ENCODE peak calls at places on chromosomes 13 and 19, in four cellular contexts. X is H1, A is WTC11, G is K562. O is an unnamed sample.

GRCh38 chr19:42246143-42246868 is 3.9 kb upstream of the GSK3A start:
- DNase-seq in X (peak; percentile 77), A (peak; percentile 75), G (peak; percentile 65), O (peak; percentile 74)

GRCh38 chr13:60411983-60412382 is 15.0 kb downstream of the TDRD3 start:
- DNase-seq in X (no peak), A (no peak), G (no peak), O (no peak)

GRCh38 chr13:40433577-40433976 is 232.9 kb downstream of the FOXO1 start:
- DNase-seq in X (no peak), A (no peak), G (no peak), O (no peak)

GRCh38 chr13:31431722-31432137 is 232.0 kb downstream of the B3GLCT start:
- DNase-seq in X (peak; percentile 85), A (peak; percentile 79), G (peak; percentile 48), O (peak; percentile 46)

GRCh38 chr19:21856751-21857150 is 20.8 kb upstream of the ZNF43 start:
- DNase-seq in X (no peak), A (no peak), G (no peak), O (no peak)

GRCh38 chr19:20423381-20424207 is 142.0 kb downstream of the ZNF737 start:
- DNase-seq in X (peak; percentile 61), A (peak; percentile 34), G (peak; percentile 27), O (peak; percentile 15)

GRCh38 chr19:52590728-52591127 is 20.6 kb downstream of the ZNF701 start:
- DNase-seq in X (no peak), A (peak; percentile 52), G (no peak), O (no peak)

GRCh38 chr19:11382898-11383705 is 1.0 kb downstream of the EPOR start:
- DNase-seq in X (peak; percentile 94), A (peak; percentile 87), G (peak; percentile 95), O (peak; percentile 74)

GRCh38 chr19:17348700-17349099 is 11.3 kb downstream of the GTPBP3 start:
- DNase-seq in X (peak; percentile 64), A (peak; percentile 54), G (no peak), O (peak; percentile 86)

GRCh38 chr13:107370036-107370785 is 802.3 kb upstream of the ARGLU1 start:
- DNase-seq in X (no peak), A (no peak), G (no peak), O (no peak)

GRCh38 chr13:73466561-73466960 is 407.8 kb downstream of the KLF5 start:
- DNase-seq in X (no peak), A (no peak), G (no peak), O (no peak)
- TF ChIP-seq TEAD4 in X (no peak), A (no peak), G (no peak), O (no peak)

DNA sequence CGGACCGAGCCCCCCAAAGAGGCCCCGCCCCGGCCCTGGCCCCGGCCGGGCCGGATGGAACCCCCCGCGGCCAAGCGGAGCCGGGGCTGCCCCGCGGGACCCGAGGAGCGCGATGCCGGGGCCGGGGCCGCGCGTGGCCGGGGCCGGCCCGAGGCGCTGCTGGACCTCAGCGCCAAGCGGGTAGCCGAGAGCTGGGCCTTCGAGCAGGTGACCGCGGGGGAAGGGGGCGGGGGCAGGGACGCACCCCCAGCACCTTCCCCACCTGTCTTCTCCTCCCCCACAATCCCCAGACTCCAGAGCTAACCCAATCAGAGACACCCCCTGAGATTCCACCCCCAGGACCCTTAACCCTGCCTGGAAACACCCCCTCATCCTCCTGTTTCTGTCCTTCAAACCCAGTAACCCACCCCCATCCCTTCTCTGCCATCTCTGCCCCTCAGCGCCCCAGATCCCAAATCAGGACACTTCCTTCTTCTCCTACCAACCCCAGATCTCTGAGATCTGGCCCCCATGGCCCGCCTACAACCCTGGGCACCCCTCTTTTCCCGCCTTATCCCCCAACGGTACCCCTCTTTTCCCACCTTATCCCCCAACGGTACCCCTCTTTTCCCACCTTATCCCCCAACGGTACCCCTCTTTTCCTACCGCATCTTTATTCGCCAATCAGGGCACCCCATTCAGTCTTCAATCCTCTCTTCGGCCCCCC is 505 bp downstream of the ZSWIM4 start:
- DNase-seq in X (no peak), A (peak; percentile 46), G (no peak), O (peak; percentile 56)
- TF ChIP-seq TEAD4 in X (no peak), A (no peak), G (no peak), O (no peak)

GRCh38 chr19:38209152-38209551 is 14.9 kb downstream of the DPF1 start:
- DNase-seq in X (peak; percentile 57), A (no peak), G (no peak), O (no peak)

GRCh38 chr19:38207543-38207942 is 16.5 kb downstream of the DPF1 start:
- DNase-seq in X (peak; percentile 57), A (no peak), G (no peak), O (no peak)

GRCh38 chr19:38209671-38210457 is 14.2 kb downstream of the DPF1 start:
- DNase-seq in X (peak; percentile 77), A (peak; percentile 65), G (no peak), O (peak; percentile 79)

GRCh38 chr19:38206928-38207327 is 17.1 kb downstream of the DPF1 start:
- DNase-seq in X (no peak), A (no peak), G (no peak), O (no peak)

DNA sequence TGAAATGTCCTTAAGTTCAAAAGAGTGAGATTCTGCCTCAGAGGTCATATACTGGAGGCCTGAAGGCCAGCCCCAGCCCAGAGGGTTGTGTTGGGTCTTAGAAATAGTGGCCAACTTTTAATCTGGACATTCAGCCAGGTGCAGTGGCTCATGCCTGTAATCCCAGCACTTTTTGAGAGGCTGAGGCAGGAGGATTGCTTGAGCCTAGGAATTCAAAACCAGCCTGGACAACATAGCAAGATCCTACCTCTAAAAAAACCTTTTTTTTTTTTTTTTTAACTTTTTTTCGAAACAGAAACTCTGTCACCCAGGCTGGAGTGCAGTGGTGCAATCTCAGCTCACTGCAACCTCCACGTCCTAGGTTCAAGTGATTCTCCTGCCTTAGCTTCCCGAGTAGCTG is 15.5 kb downstream of the DPF1 start:
- DNase-seq in X (no peak), A (no peak), G (no peak), O (no peak)
- TF ChIP-seq TEAD4 in X (no peak), A (no peak), G (no peak), O (no peak)

GRCh38 chr19:2176336-2176994 is 12.7 kb downstream of the DOT1L start:
- DNase-seq in X (no peak), A (no peak), G (no peak), O (no peak)
- TF ChIP-seq TEAD4 in X (no peak), A (no peak), G (no peak), O (no peak)

GRCh38 chr13:111401755-111402154 is 81.3 kb downstream of the TEX29 start:
- DNase-seq in X (no peak), A (no peak), G (no peak), O (no peak)
- TF ChIP-seq TEAD4 in X (no peak), A (no peak), G (no peak), O (no peak)

GRCh38 chr19:13930402-13930801 is 7.8 kb downstream of the PODNL1 start:
- DNase-seq in X (no peak), A (no peak), G (no peak), O (peak; percentile 33)
- TF ChIP-seq TEAD4 in X (no peak), A (no peak), G (no peak), O (no peak)

O was measured in SK-N-SH.